ENCODE peak calls at places on chromosomes 7 and 10, in five cellular contexts. B, Z, L, K and S are unnamed samples.

GRCh38 chr7:125112741-125113309 is 183.2 kb upstream of the POT1 start:
- DNase-seq in K (no peak), L (no peak), B (no peak), Z (no peak), S (no peak)

GRCh38 chr7:19102884-19103283 is 14.6 kb downstream of the TWIST1 start:
- DNase-seq in Z (no peak), L (no peak), K (no peak), B (no peak), S (no peak)

GRCh38 chr7:7944619-7945282 is 23.8 kb upstream of the GLCCI1 start:
- DNase-seq in L (no peak), Z (peak), B (no peak), K (no peak), S (no peak)

GRCh38 chr7:96236198-96237039 is 85.5 kb downstream of the SLC25A13 start:
- DNase-seq in B (peak), Z (no peak), K (peak), L (peak), S (no peak)

GRCh38 chr7:91632234-91632947 is 248.1 kb downstream of the MTERF1 start:
- DNase-seq in B (no peak), K (no peak), L (no peak), Z (no peak), S (no peak)

GRCh38 chr10:103433858-103434257 is 18.3 kb downstream of the CALHM2 start:
- DNase-seq in B (no peak), Z (no peak), K (no peak), L (peak), S (no peak)

GRCh38 chr10:88254091-88254490 is 329.0 kb downstream of the RNLS start:
- DNase-seq in L (no peak), K (no peak), Z (peak), B (no peak), S (no peak)

GRCh38 chr7:2008936-2009540 is 223.7 kb downstream of the MAD1L1 start:
- DNase-seq in L (no peak), K (peak), B (no peak), Z (no peak), S (no peak)

GRCh38 chr7:43208189-43208588 is 95.7 kb downstream of the HECW1 start:
- DNase-seq in Z (no peak), K (no peak), L (no peak), B (no peak), S (no peak)

GRCh38 chr10:128530301-128530700 is 404.1 kb upstream of the MKI67 start:
- DNase-seq in Z (peak), K (no peak), L (peak), B (peak), S (no peak)

GRCh38 chr7:50940621-50941020 is 157.9 kb upstream of the GRB10 start:
- DNase-seq in B (peak), K (no peak), L (no peak), Z (no peak), S (no peak)

GRCh38 chr7:151135525-151135845 is 32.0 kb downstream of the GBX1 start:
- DNase-seq in B (no peak), K (peak), L (no peak), Z (no peak), S (no peak)

GRCh38 chr10:131091682-131092081 is 219.8 kb downstream of the TCERG1L start:
- DNase-seq in B (no peak), L (no peak), K (no peak), Z (no peak), S (no peak)

GRCh38 chr10:34607894-34608293 is 207.2 kb downstream of the PARD3 start:
- DNase-seq in L (no peak), K (no peak), B (no peak), Z (no peak), S (peak)

GRCh38 chr10:60883187-60883586 is 60.8 kb downstream of the RHOBTB1 start:
- DNase-seq in Z (peak), L (peak), K (no peak), B (peak), S (peak)

GRCh38 chr10:101451589-101452190 is 97.7 kb downstream of the BTRC start:
- DNase-seq in Z (no peak), L (no peak), K (no peak), B (no peak), S (no peak)

GRCh38 chr7:30548762-30549344 is 44.2 kb upstream of the GGCT start:
- DNase-seq in K (no peak), Z (peak), B (peak), L (peak), S (peak)

GRCh38 chr10:31171402-31172120 is 139.9 kb upstream of the ZNF438 start:
- DNase-seq in K (no peak), Z (no peak), L (no peak), B (no peak), S (no peak)

GRCh38 chr7:76002822-76003221 is 8.4 kb upstream of the TMEM120A start:
- DNase-seq in Z (no peak), L (no peak), K (no peak), B (no peak), S (no peak)

GRCh38 chr7:105723582-105723981 is 142.3 kb upstream of the EFCAB10 start:
- DNase-seq in L (no peak), B (no peak), K (no peak), Z (no peak), S (no peak)

GRCh38 chr7:1610678-1611302 is 41.0 kb upstream of the PSMG3 start:
- DNase-seq in K (no peak), Z (no peak), L (no peak), B (no peak), S (no peak)